ENCODE peak calls at places on chromosome 22, in eight cellular contexts. J is renal cortical epithelial cell, P is left lung, T is AG08395, C is neuronal stem cell, W is NCI-H446, O is NCI-H69, L is hypothalamus. V is an unnamed sample.

GRCh38 chr22:49021926-49022815 is 805.5 kb downstream of the BRD1 start:
- DNase-seq in O (no peak), P (no peak), J (no peak), C (no peak), W (no peak), T (no peak), L (no peak), V (no peak)

GRCh38 chr22:36790648-36791047 is 14.7 kb upstream of the IFT27 start:
- DNase-seq in O (no peak), L (no peak), C (no peak), P (no peak), J (no peak), W (no peak), T (no peak), V (no peak)

GRCh38 chr22:39545310-39546063 is 12.9 kb upstream of the RPS19BP1 start:
- DNase-seq in J (no peak), T (peak), C (peak), L (no peak), W (no peak), P (no peak), O (no peak), V (no peak)

GRCh38 chr22:29344137-29344536 is 28.6 kb upstream of the RASL10A start:
- DNase-seq in C (no peak), L (peak), P (peak), W (peak), O (peak), J (peak), T (peak), V (no peak)

GRCh38 chr22:48713266-48714205 is 1114.1 kb downstream of the BRD1 start:
- DNase-seq in P (peak), W (no peak), C (no peak), T (no peak), L (no peak), J (no peak), O (no peak), V (no peak)

GRCh38 chr22:31625661-31626426 is 36.2 kb downstream of the PISD start:
- DNase-seq in J (no peak), P (peak), T (peak), C (peak), O (peak), L (peak), W (no peak), V (peak)

GRCh38 chr22:20247010-20247505 is 21.1 kb downstream of the RTN4R start:
- DNase-seq in J (peak), P (no peak), O (peak), L (no peak), T (peak), C (no peak), W (no peak), V (no peak)

GRCh38 chr22:41833369-41834004 is 582 bp downstream of the SREBF2 start:
- DNase-seq in P (peak), J (no peak), C (no peak), L (peak), O (peak), W (peak), T (no peak), V (peak)